ENCODE peak calls at places on chromosomes 13 and 19, in five cellular contexts. L is A673, A is fibroblast of lung, R is cardiac muscle cell, P is breast epithelium. Y is an unnamed sample.

GRCh38 chr19:10961073-10961762 is 388 bp downstream of the SMARCA4 start:
- DNase-seq in L (peak), A (peak), R (peak), P (peak), Y (peak)

GRCh38 chr19:28710278-28710677 is 502.7 kb downstream of the UQCRFS1 start:
- DNase-seq in L (peak), A (peak), R (peak), P (no peak), Y (peak)

GRCh38 chr19:23978068-23978467 is 63.4 kb downstream of the ZNF726 start:
- DNase-seq in L (no peak), A (no peak), R (no peak), P (no peak), Y (no peak)

GRCh38 chr19:3983936-3984583 is 1.2 kb downstream of the EEF2 start:
- DNase-seq in L (peak), A (peak), R (peak), P (peak), Y (peak)

GRCh38 chr13:53311561-53311960 is 282.9 kb downstream of the OLFM4 start:
- DNase-seq in L (peak), A (no peak), R (no peak), P (no peak), Y (no peak)

GRCh38 chr19:39409886-39410619 is 2.4 kb upstream of the PLEKHG2 start:
- DNase-seq in L (no peak), A (peak), R (peak), P (peak), Y (peak)

GRCh38 chr19:38079926-38080380 is 144.1 kb downstream of the DPF1 start:
- DNase-seq in L (peak), A (peak), R (peak), P (no peak), Y (no peak)

GRCh38 chr19:17948967-17949930 is 16.4 kb downstream of the CCDC124 start:
- DNase-seq in L (no peak), A (no peak), R (no peak), P (no peak), Y (no peak)

GRCh38 chr19:11125994-11126685 is 29.4 kb downstream of the SPC24 start:
- DNase-seq in L (peak), A (peak), R (peak), P (peak), Y (peak)

GRCh38 chr19:991932-992669 is 8.0 kb downstream of the WDR18 start:
- DNase-seq in L (no peak), A (no peak), R (no peak), P (no peak), Y (no peak)

GRCh38 chr19:40280608-40281221 is 4.4 kb downstream of the AKT2 start:
- DNase-seq in L (no peak), A (no peak), R (no peak), P (peak), Y (peak)

GRCh38 chr13:40052954-40053353 is 397.5 kb downstream of the COG6 start:
- DNase-seq in L (no peak), A (no peak), R (no peak), P (no peak), Y (no peak)

GRCh38 chr13:95536629-95537241 is 15.8 kb upstream of the CLDN10 start:
- DNase-seq in L (peak), A (peak), R (peak), P (no peak), Y (peak)

GRCh38 chr13:33751151-33751550 is 66.8 kb upstream of the RFC3 start:
- DNase-seq in L (no peak), A (peak), R (peak), P (no peak), Y (no peak)

GRCh38 chr19:2670217-2670616 is 32.3 kb downstream of the GNG7 start:
- DNase-seq in L (no peak), A (no peak), R (no peak), P (no peak), Y (no peak)

GRCh38 chr13:25345555-25345954 is 26.2 kb upstream of the ATP8A2 start:
- DNase-seq in L (no peak), A (no peak), R (no peak), P (no peak), Y (no peak)

GRCh38 chr13:84032116-84032515 is 149.8 kb upstream of the SLITRK1 start:
- DNase-seq in L (no peak), A (no peak), R (no peak), P (no peak), Y (no peak)

GRCh38 chr19:6822311-6822670 is 49.8 kb downstream of the VAV1 start:
- DNase-seq in L (no peak), A (no peak), R (no peak), P (no peak), Y (no peak)

GRCh38 chr19:3881272-3882040 is 971 bp downstream of the ATCAY start:
- DNase-seq in L (no peak), A (no peak), R (no peak), P (no peak), Y (no peak)

GRCh38 chr19:30069535-30070197 is 127.6 kb downstream of the URI1 start:
- DNase-seq in L (no peak), A (no peak), R (no peak), P (no peak), Y (no peak)

GRCh38 chr19:53467138-53467502 is 413 bp upstream of the ZNF813 start:
- DNase-seq in L (no peak), A (no peak), R (no peak), P (no peak), Y (no peak)

GRCh38 chr13:35781044-35781443 is 304.6 kb upstream of the MAB21L1 start:
- DNase-seq in L (no peak), A (no peak), R (no peak), P (no peak), Y (no peak)

GRCh38 chr13:44649118-44649455 is 73.0 kb upstream of the TSC22D1 start:
- DNase-seq in L (no peak), A (no peak), R (no peak), P (no peak), Y (peak)

GRCh38 chr19:12346896-12347295 is 13.5 kb upstream of the ZNF563 start:
- DNase-seq in L (no peak), A (no peak), R (no peak), P (no peak), Y (peak)

GRCh38 chr19:4067396-4068057 is 828 bp upstream of the ZBTB7A start:
- DNase-seq in L (peak), A (no peak), R (no peak), P (no peak), Y (no peak)

GRCh38 chr13:71320452-71320851 is 546.6 kb downstream of the DACH1 start:
- DNase-seq in L (peak), A (peak), R (peak), P (no peak), Y (peak)

GRCh38 chr19:18153555-18154134 is 682 bp downstream of the PIK3R2 start:
- DNase-seq in L (no peak), A (no peak), R (no peak), P (no peak), Y (peak)

GRCh38 chr19:55098716-55099556 is 18.5 kb downstream of the PPP1R12C start:
- DNase-seq in L (no peak), A (no peak), R (no peak), P (no peak), Y (no peak)

GRCh38 chr13:83819156-83819555 is 63.1 kb downstream of the SLITRK1 start:
- DNase-seq in L (no peak), A (no peak), R (no peak), P (no peak), Y (no peak)

GRCh38 chr13:74062933-74063332 is 71.3 kb downstream of the KLF12 start:
- DNase-seq in L (no peak), A (peak), R (peak), P (no peak), Y (peak)
- H3K4me3 ChIP-seq in L (no peak), A (peak), R (no peak), P (peak), Y (peak)

DNA sequence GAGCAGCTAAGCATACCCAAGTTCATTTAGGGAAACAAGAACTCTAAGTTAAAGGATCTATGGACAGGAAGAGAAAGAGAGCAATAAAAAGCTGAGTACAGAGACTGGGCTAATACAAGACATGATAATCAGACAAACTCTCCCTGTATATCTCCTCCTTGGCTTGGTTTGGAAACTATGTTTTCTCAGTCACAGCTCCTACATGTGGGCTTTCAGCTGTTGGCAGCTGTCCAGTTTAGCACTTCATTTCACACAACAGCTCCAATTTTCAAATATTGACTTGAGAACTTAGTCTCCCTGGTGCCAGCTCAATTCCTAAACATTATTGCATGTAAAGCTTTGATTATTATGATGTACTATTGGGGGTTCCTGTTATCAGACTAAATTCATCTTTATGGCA is 222.8 kb upstream of the OBI1 start:
- DNase-seq in L (peak), A (no peak), R (no peak), P (no peak), Y (no peak)
- H3K27ac ChIP-seq in L (no peak), A (no peak), R (no peak), P (no peak), Y (no peak)

GRCh38 chr19:14515501-14516047 is 2.6 kb downstream of the DNAJB1 start:
- DNase-seq in L (no peak), A (no peak), R (no peak), P (no peak), Y (no peak)
- H3K4me3 ChIP-seq in L (peak), A (peak), R (no peak), P (peak), Y (no peak)

DNA sequence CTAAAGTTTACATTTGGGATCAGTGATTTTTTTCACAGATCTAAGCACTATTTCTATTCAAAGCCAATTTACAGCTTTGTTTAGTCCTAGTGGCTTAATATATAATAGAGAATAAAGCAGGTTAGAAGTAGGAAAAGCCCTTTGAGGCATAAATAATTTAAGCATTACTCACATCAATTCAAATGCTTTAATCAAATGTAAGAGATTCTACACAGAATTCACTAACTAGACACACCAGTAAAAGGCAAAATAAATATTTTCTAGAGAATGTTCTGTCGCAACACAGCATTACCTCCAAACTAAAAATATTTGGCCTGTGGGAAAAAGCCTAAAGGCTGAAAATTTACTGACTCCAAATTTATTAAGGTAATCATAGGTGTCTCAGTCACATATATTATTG is 31.3 kb downstream of the KCTD12 start:
- DNase-seq in L (no peak), A (peak), R (no peak), P (no peak), Y (no peak)
- H3K27ac ChIP-seq in L (no peak), A (no peak), R (peak), P (no peak), Y (no peak)

DNA sequence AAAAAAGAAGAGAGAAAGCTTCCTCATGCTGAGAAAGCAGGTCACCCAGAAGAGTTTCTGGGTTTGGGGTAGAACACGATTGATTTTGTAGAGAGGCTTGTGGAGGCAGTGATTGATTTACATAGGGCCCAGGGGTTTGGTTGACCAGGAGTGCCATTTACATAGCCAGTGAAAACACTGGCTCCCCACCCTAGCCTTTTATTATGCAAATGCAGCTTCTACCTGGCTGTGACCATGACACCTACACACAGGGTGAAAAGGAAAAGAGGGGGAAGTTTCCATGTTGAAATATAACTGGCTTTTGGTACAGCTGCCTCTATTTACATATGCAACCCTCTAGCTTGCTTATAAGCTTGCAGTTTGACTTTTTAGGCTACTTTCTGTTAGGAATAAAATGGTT is 62.0 kb downstream of the ZNF100 start:
- DNase-seq in L (no peak), A (no peak), R (no peak), P (no peak), Y (no peak)
- H3K4me3 ChIP-seq in L (no peak), A (no peak), R (no peak), P (no peak), Y (no peak)

GRCh38 chr19:46624958-46625661 is at the start of gene PTGIR:
- DNase-seq in L (no peak), A (peak), R (peak), P (no peak), Y (no peak)
- H3K27ac ChIP-seq in L (no peak), A (peak), R (peak), P (peak), Y (no peak)

GRCh38 chr13:30659980-30660379 is 42.3 kb downstream of the USPL1 start:
- DNase-seq in L (peak), A (no peak), R (no peak), P (no peak), Y (no peak)
- H3K4me3 ChIP-seq in L (no peak), A (no peak), R (no peak), P (no peak), Y (no peak)

Y was measured in Karpas-422.